ENCODE peak calls at places on chromosomes 7 and 10, in ten cellular contexts. W is stimulated activated CD8-positive, alpha-beta memory T cell treated with anti-CD3 and anti-CD28 coated beads, Interleukin-15, amount 100 ng/mL, for 24 hours; I is GM23248; H is mucosa of descending colon; F is lung; D is uterus; B is right lobe of liver; M is activated CD8-positive, alpha-beta T cell treated with anti-CD3 and anti-CD28 coated beads for 36 hours; O is ureter; S is fibroblast of gingiva. R is an unnamed sample.

GRCh38 chr7:24882989-24883631 is 96.9 kb downstream of the OSBPL3 start:
- DNase-seq in F (no peak), W (no peak), I (peak), S (peak), D (peak), H (no peak), O (no peak), B (no peak), M (peak), R (no peak)

GRCh38 chr7:140035400-140036223 is 27.1 kb downstream of the PARP12 start:
- DNase-seq in F (no peak), D (no peak), W (no peak), H (no peak), S (peak), M (no peak), O (no peak), B (no peak), I (peak), R (no peak)

GRCh38 chr10:117429644-117430043 is 54.4 kb upstream of the PDZD8 start:
- DNase-seq in H (no peak), I (peak), S (no peak), M (no peak), W (no peak), F (no peak), D (no peak), O (no peak), B (no peak), R (no peak)

GRCh38 chr7:155204744-155205367 is 92.8 kb upstream of the INSIG1 start:
- DNase-seq in M (no peak), I (no peak), B (no peak), F (no peak), H (no peak), D (no peak), W (no peak), O (no peak), S (no peak), R (no peak)

GRCh38 chr7:90412458-90413184 is 9.4 kb downstream of the CLDN12 start:
- DNase-seq in S (no peak), F (no peak), W (no peak), H (peak), I (peak), B (peak), O (no peak), D (no peak), M (peak), R (no peak)

GRCh38 chr10:73771722-73772279 is 10.0 kb upstream of the CHCHD1 start:
- DNase-seq in F (no peak), I (peak), M (peak), W (no peak), O (peak), H (no peak), D (no peak), S (peak), B (no peak), R (peak)

GRCh38 chr7:113086431-113086888 is at the start of gene GPR85:
- DNase-seq in W (no peak), M (peak), B (no peak), I (peak), S (peak), F (no peak), D (peak), O (no peak), H (peak), R (peak)

GRCh38 chr10:57818522-57818921 is 449.2 kb downstream of the IPMK start:
- DNase-seq in D (no peak), M (no peak), S (no peak), O (no peak), I (no peak), H (no peak), F (no peak), B (no peak), W (no peak), R (no peak)